ENCODE peak calls at places on chromosomes 13 and 19, in nine cellular contexts. One of them, this sample, is unnamed.
A peak's percentile ranks its signal among the peaks of the same experiment; 100 is the strongest.

GRCh38 chr13:108629988-108630387 is 577 bp downstream of the MYO16 start:
- DNase-seq in astrocyte: no peak
- DNase-seq in fibroblast of lung: no peak
- DNase-seq in AG09309: no peak
- DNase-seq in A549: no peak
- DNase-seq in transverse colon: no peak
- DNase-seq in CD8-positive, alpha-beta T cell: no peak
- DNase-seq in CD4-positive, alpha-beta memory T cell: no peak
- DNase-seq in upper lobe of left lung: no peak
- DNase-seq in this sample: no peak

GRCh38 chr19:40613669-40614594 is 12.8 kb downstream of the LTBP4 start:
- DNase-seq in CD4-positive, alpha-beta memory T cell: peak; percentile 89
- DNase-seq in upper lobe of left lung: peak; percentile 91
- DNase-seq in A549: peak; percentile 72
- DNase-seq in astrocyte: peak; percentile 81
- DNase-seq in AG09309: no peak
- DNase-seq in fibroblast of lung: peak; percentile 75
- DNase-seq in CD8-positive, alpha-beta T cell: peak; percentile 69
- DNase-seq in transverse colon: peak; percentile 91
- DNase-seq in this sample: peak; percentile 89

GRCh38 chr13:110950819-110951570 is 36.1 kb upstream of the ANKRD10 start:
- DNase-seq in CD8-positive, alpha-beta T cell: no peak
- DNase-seq in transverse colon: no peak
- DNase-seq in fibroblast of lung: no peak
- DNase-seq in CD4-positive, alpha-beta memory T cell: no peak
- DNase-seq in A549: no peak
- DNase-seq in astrocyte: no peak
- DNase-seq in upper lobe of left lung: no peak
- DNase-seq in AG09309: no peak
- DNase-seq in this sample: no peak

GRCh38 chr13:23960566-23961156 is 63.4 kb upstream of the C1QTNF9B start:
- DNase-seq in upper lobe of left lung: no peak
- DNase-seq in fibroblast of lung: peak; percentile 63
- DNase-seq in transverse colon: no peak
- DNase-seq in AG09309: no peak
- DNase-seq in CD4-positive, alpha-beta memory T cell: no peak
- DNase-seq in CD8-positive, alpha-beta T cell: no peak
- DNase-seq in astrocyte: no peak
- DNase-seq in A549: no peak
- DNase-seq in this sample: no peak

GRCh38 chr13:21637296-21637695 is 33.3 kb upstream of the MICU2 start:
- DNase-seq in CD8-positive, alpha-beta T cell: no peak
- DNase-seq in astrocyte: peak; percentile 68
- DNase-seq in AG09309: no peak
- DNase-seq in upper lobe of left lung: peak; percentile 38
- DNase-seq in A549: peak; percentile 50
- DNase-seq in CD4-positive, alpha-beta memory T cell: peak; percentile 60
- DNase-seq in transverse colon: peak; percentile 86
- DNase-seq in fibroblast of lung: peak; percentile 14
- DNase-seq in this sample: peak; percentile 47

GRCh38 chr13:30268673-30269072 is 38.7 kb downstream of the KATNAL1 start:
- DNase-seq in fibroblast of lung: peak; percentile 18
- DNase-seq in A549: no peak
- DNase-seq in upper lobe of left lung: no peak
- DNase-seq in CD4-positive, alpha-beta memory T cell: no peak
- DNase-seq in AG09309: no peak
- DNase-seq in transverse colon: no peak
- DNase-seq in astrocyte: no peak
- DNase-seq in CD8-positive, alpha-beta T cell: no peak
- DNase-seq in this sample: no peak

GRCh38 chr13:113001251-113002140 is 32.5 kb downstream of the MCF2L start:
- DNase-seq in transverse colon: peak; percentile 41
- DNase-seq in fibroblast of lung: peak; percentile 6
- DNase-seq in upper lobe of left lung: peak; percentile 84
- DNase-seq in CD8-positive, alpha-beta T cell: no peak
- DNase-seq in AG09309: no peak
- DNase-seq in astrocyte: peak; percentile 4
- DNase-seq in CD4-positive, alpha-beta memory T cell: no peak
- DNase-seq in A549: no peak
- DNase-seq in this sample: no peak

GRCh38 chr19:39590265-39590664 is 12.1 kb upstream of the LGALS13 start:
- DNase-seq in AG09309: no peak
- DNase-seq in transverse colon: no peak
- DNase-seq in upper lobe of left lung: no peak
- DNase-seq in CD8-positive, alpha-beta T cell: no peak
- DNase-seq in A549: no peak
- DNase-seq in astrocyte: no peak
- DNase-seq in fibroblast of lung: no peak
- DNase-seq in CD4-positive, alpha-beta memory T cell: no peak
- DNase-seq in this sample: no peak

GRCh38 chr13:43804461-43805070 is 17.8 kb upstream of the ENOX1 start:
- DNase-seq in CD8-positive, alpha-beta T cell: no peak
- DNase-seq in CD4-positive, alpha-beta memory T cell: no peak
- DNase-seq in fibroblast of lung: peak; percentile 86
- DNase-seq in astrocyte: peak; percentile 44
- DNase-seq in AG09309: no peak
- DNase-seq in A549: peak; percentile 9
- DNase-seq in upper lobe of left lung: no peak
- DNase-seq in transverse colon: no peak
- DNase-seq in this sample: no peak

GRCh38 chr13:42454749-42455148 is 119.2 kb upstream of the TNFSF11 start:
- DNase-seq in AG09309: no peak
- DNase-seq in transverse colon: no peak
- DNase-seq in A549: no peak
- DNase-seq in CD4-positive, alpha-beta memory T cell: no peak
- DNase-seq in upper lobe of left lung: no peak
- DNase-seq in CD8-positive, alpha-beta T cell: no peak
- DNase-seq in astrocyte: no peak
- DNase-seq in fibroblast of lung: no peak
- DNase-seq in this sample: no peak

GRCh38 chr13:108915095-108915633 is 285.8 kb downstream of the MYO16 start:
- DNase-seq in astrocyte: peak; percentile 22
- DNase-seq in CD8-positive, alpha-beta T cell: no peak
- DNase-seq in fibroblast of lung: peak; percentile 67
- DNase-seq in CD4-positive, alpha-beta memory T cell: no peak
- DNase-seq in A549: no peak
- DNase-seq in upper lobe of left lung: no peak
- DNase-seq in transverse colon: no peak
- DNase-seq in AG09309: no peak
- DNase-seq in this sample: no peak

GRCh38 chr13:34654203-34654602 is 287.9 kb upstream of the NBEA start:
- DNase-seq in upper lobe of left lung: no peak
- DNase-seq in astrocyte: peak; percentile 58
- DNase-seq in AG09309: no peak
- DNase-seq in transverse colon: no peak
- DNase-seq in CD8-positive, alpha-beta T cell: no peak
- DNase-seq in fibroblast of lung: no peak
- DNase-seq in A549: no peak
- DNase-seq in CD4-positive, alpha-beta memory T cell: no peak
- DNase-seq in this sample: no peak

GRCh38 chr19:991174-991931 is 7.2 kb downstream of the WDR18 start:
- DNase-seq in AG09309: no peak
- DNase-seq in CD8-positive, alpha-beta T cell: peak; percentile 42
- DNase-seq in upper lobe of left lung: peak; percentile 86
- DNase-seq in CD4-positive, alpha-beta memory T cell: peak; percentile 84
- DNase-seq in transverse colon: peak; percentile 37
- DNase-seq in fibroblast of lung: peak; percentile 60
- DNase-seq in A549: no peak
- DNase-seq in astrocyte: no peak
- DNase-seq in this sample: peak; percentile 50

GRCh38 chr19:54460230-54461005 is 3.2 kb downstream of the LENG9 start:
- DNase-seq in fibroblast of lung: no peak
- DNase-seq in CD4-positive, alpha-beta memory T cell: no peak
- DNase-seq in A549: no peak
- DNase-seq in AG09309: no peak
- DNase-seq in astrocyte: no peak
- DNase-seq in transverse colon: no peak
- DNase-seq in upper lobe of left lung: peak; percentile 81
- DNase-seq in CD8-positive, alpha-beta T cell: no peak
- DNase-seq in this sample: peak; percentile 66
- H3K4me3 ChIP-seq in fibroblast of lung: no peak overlapping the region
- H3K4me3 ChIP-seq in CD4-positive, alpha-beta memory T cell: no peak overlapping the region
- H3K4me3 ChIP-seq in A549: no peak overlapping the region
- H3K4me3 ChIP-seq in AG09309: no peak overlapping the region
- H3K4me3 ChIP-seq in astrocyte: no peak overlapping the region
- H3K4me3 ChIP-seq in transverse colon: no peak overlapping the region
- H3K4me3 ChIP-seq in upper lobe of left lung: no peak overlapping the region
- H3K4me3 ChIP-seq in CD8-positive, alpha-beta T cell: no peak overlapping the region
- H3K4me3 ChIP-seq in this sample: no peak overlapping the region

GRCh38 chr19:38251564-38252051 is 4.6 kb downstream of the PPP1R14A start:
- DNase-seq in CD8-positive, alpha-beta T cell: no peak
- DNase-seq in astrocyte: no peak
- DNase-seq in A549: no peak
- DNase-seq in AG09309: no peak
- DNase-seq in CD4-positive, alpha-beta memory T cell: no peak
- DNase-seq in fibroblast of lung: peak; percentile 41
- DNase-seq in upper lobe of left lung: no peak
- DNase-seq in transverse colon: no peak
- DNase-seq in this sample: peak; percentile 90
- H3K4me3 ChIP-seq in CD8-positive, alpha-beta T cell: no peak overlapping the region
- H3K4me3 ChIP-seq in astrocyte: no peak overlapping the region
- H3K4me3 ChIP-seq in A549: no peak overlapping the region
- H3K4me3 ChIP-seq in AG09309: no peak overlapping the region
- H3K4me3 ChIP-seq in CD4-positive, alpha-beta memory T cell: no peak overlapping the region
- H3K4me3 ChIP-seq in fibroblast of lung: no peak overlapping the region
- H3K4me3 ChIP-seq in upper lobe of left lung: no peak overlapping the region
- H3K4me3 ChIP-seq in transverse colon: peak overlapping the region; percentile 21
- H3K4me3 ChIP-seq in this sample: peak overlapping the region; percentile 39

GRCh38 chr19:14565298-14565679 is 6.6 kb downstream of the NDUFB7 start:
- DNase-seq in fibroblast of lung: no peak
- DNase-seq in AG09309: no peak
- DNase-seq in CD4-positive, alpha-beta memory T cell: no peak
- DNase-seq in A549: no peak
- DNase-seq in CD8-positive, alpha-beta T cell: no peak
- DNase-seq in astrocyte: no peak
- DNase-seq in transverse colon: no peak
- DNase-seq in upper lobe of left lung: peak; percentile 76
- DNase-seq in this sample: no peak

GRCh38 chr19:14567079-14567478 is 4.8 kb downstream of the NDUFB7 start:
- DNase-seq in fibroblast of lung: no peak
- DNase-seq in CD8-positive, alpha-beta T cell: no peak
- DNase-seq in upper lobe of left lung: no peak
- DNase-seq in A549: no peak
- DNase-seq in astrocyte: no peak
- DNase-seq in CD4-positive, alpha-beta memory T cell: no peak
- DNase-seq in AG09309: no peak
- DNase-seq in transverse colon: no peak
- DNase-seq in this sample: no peak

GRCh38 chr19:14566712-14567077 is 5.2 kb downstream of the NDUFB7 start:
- DNase-seq in transverse colon: no peak
- DNase-seq in A549: no peak
- DNase-seq in AG09309: no peak
- DNase-seq in CD8-positive, alpha-beta T cell: no peak
- DNase-seq in fibroblast of lung: no peak
- DNase-seq in astrocyte: no peak
- DNase-seq in upper lobe of left lung: peak; percentile 56
- DNase-seq in CD4-positive, alpha-beta memory T cell: no peak
- DNase-seq in this sample: no peak

GRCh38 chr19:14563989-14564650 is 7.7 kb downstream of the NDUFB7 start:
- DNase-seq in CD4-positive, alpha-beta memory T cell: no peak
- DNase-seq in A549: peak; percentile 11
- DNase-seq in CD8-positive, alpha-beta T cell: no peak
- DNase-seq in fibroblast of lung: no peak
- DNase-seq in AG09309: no peak
- DNase-seq in astrocyte: no peak
- DNase-seq in upper lobe of left lung: peak; percentile 85
- DNase-seq in transverse colon: no peak
- DNase-seq in this sample: peak; percentile 55

DNA sequence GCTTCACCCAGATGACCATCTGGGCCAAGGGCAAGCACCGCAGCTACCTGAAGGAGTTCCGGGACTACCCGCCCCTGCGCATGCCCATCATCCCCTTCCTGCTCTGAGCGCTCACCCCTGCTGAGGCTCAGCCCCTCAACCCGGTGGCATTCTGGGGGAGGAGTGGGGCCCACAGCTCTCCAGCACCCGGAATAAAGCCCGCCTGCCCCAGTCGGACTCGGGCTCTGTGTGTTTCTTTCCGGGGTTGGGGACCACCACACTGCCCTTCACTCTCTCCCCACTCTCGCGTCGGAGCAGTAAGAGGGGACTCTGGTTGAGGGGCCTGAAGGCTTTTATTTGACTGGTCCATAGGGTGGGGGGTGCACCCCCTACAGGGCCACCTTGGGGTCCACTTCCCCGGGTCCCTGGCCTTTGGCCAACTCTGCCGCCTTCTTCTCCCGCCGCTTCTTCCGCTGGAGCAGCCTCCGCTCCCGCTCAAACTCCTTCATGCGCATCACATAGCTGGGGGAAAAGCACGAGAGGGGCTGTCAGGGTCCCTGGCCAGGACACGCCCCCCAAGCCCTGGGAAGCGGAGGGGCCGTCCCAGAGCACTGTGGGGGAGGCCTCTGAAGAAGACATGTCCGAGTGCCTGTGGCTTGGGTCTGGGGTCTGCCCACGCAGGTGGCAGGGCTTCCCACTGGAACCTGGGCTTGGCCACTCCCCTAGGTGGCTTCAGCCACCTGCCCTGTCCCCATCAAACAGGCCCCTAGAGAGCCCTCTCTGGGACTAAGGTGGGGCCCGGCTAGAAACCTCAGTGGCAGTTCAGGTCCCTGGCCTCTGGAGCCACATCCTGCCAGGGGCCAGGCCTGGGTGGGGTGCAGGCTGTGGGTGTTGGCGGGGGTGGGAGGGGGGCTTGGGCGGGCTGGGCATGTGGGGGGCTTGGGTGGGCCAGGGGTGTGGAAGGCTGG is 5.8 kb downstream of the NDUFB7 start:
- DNase-seq in astrocyte: no peak
- DNase-seq in transverse colon: no peak
- DNase-seq in fibroblast of lung: no peak
- DNase-seq in AG09309: no peak
- DNase-seq in upper lobe of left lung: peak; percentile 58
- DNase-seq in A549: no peak
- DNase-seq in CD4-positive, alpha-beta memory T cell: no peak
- DNase-seq in CD8-positive, alpha-beta T cell: no peak
- DNase-seq in this sample: no peak
- H3K4me3 ChIP-seq in astrocyte: no peak overlapping the region
- H3K4me3 ChIP-seq in transverse colon: no peak overlapping the region
- H3K4me3 ChIP-seq in fibroblast of lung: no peak overlapping the region
- H3K4me3 ChIP-seq in AG09309: no peak overlapping the region
- H3K4me3 ChIP-seq in upper lobe of left lung: no peak overlapping the region
- H3K4me3 ChIP-seq in A549: no peak overlapping the region
- H3K4me3 ChIP-seq in CD4-positive, alpha-beta memory T cell: no peak overlapping the region
- H3K4me3 ChIP-seq in CD8-positive, alpha-beta T cell: no peak overlapping the region
- H3K4me3 ChIP-seq in this sample: no peak overlapping the region

DNA sequence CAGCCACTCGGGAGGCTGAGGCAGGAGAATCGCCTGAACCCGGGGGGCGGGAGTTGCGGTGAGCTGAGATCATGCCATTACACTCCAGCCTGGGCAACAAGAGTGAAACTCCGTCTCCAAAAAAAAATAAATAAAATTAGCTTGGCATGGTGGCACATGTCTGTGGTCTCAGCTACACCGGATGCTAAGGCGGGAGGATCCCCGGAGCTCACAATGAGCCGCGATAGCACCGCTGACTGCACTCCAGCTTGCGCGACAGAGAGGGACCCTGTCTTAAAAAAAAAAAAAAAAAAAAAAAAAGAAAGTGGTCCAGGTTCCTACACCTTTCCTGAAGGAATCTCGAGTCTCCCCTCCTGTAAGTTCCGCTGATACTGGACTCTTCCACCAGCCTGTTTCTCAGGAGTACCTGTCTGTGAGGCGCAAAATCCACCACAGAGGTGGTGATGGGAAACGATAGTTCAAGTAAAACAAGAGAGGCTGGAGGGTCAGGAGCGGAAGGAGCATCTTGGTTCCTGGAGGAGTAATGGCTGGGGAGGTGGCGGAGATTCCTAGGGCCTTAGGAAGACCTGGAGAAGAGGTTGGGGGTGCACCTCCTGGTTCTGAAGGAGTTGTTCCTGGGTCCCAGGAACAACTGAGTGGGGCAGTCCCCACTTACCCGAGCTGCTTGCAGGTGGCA is 468 bp downstream of the FUT1 start:
- DNase-seq in AG09309: no peak
- DNase-seq in CD4-positive, alpha-beta memory T cell: peak; percentile 19
- DNase-seq in transverse colon: no peak
- DNase-seq in upper lobe of left lung: no peak
- DNase-seq in astrocyte: no peak
- DNase-seq in CD8-positive, alpha-beta T cell: no peak
- DNase-seq in A549: no peak
- DNase-seq in fibroblast of lung: no peak
- DNase-seq in this sample: no peak
- H3K4me3 ChIP-seq in AG09309: no peak overlapping the region
- H3K4me3 ChIP-seq in CD4-positive, alpha-beta memory T cell: peak overlapping the region; percentile 45
- H3K4me3 ChIP-seq in transverse colon: peak overlapping the region; percentile 42
- H3K4me3 ChIP-seq in upper lobe of left lung: peak overlapping the region; percentile 73
- H3K4me3 ChIP-seq in astrocyte: peak overlapping the region; percentile 33
- H3K4me3 ChIP-seq in CD8-positive, alpha-beta T cell: peak overlapping the region; percentile 39
- H3K4me3 ChIP-seq in A549: peak overlapping the region; percentile 47
- H3K4me3 ChIP-seq in fibroblast of lung: peak overlapping the region; percentile 37
- H3K4me3 ChIP-seq in this sample: no peak overlapping the region

This sample was measured in aorta.